ENCODE peak calls at places on chromosomes 7 and 10, in eight cellular contexts. X is CD8-positive, alpha-beta T cell; N is BE2C; J is IMR-90; M is thoracic aorta; H is fibroblast of lung; Y is H1; R is OCI-LY7. U is an unnamed sample. For H3K4me1, the result is how much of the 10 kb centered on the place peaks cover.

GRCh38 chr7:149783386-149784250 is 10.2 kb upstream of the ZNF467 start:
- DNase-seq in X (no peak), N (no peak), J (no peak), M (no peak), H (no peak), Y (no peak), R (no peak), U (no peak)

GRCh38 chr10:117432866-117433265 is 57.6 kb upstream of the PDZD8 start:
- DNase-seq in X (no peak), N (no peak), J (no peak), M (no peak), H (no peak), Y (no peak), R (no peak), U (no peak)

GRCh38 chr10:114284346-114285071 is 45.5 kb downstream of the VWA2 start:
- DNase-seq in X (no peak), N (no peak), J (no peak), M (no peak), H (no peak), Y (no peak), R (no peak), U (no peak)

GRCh38 chr10:43899224-43899959 is 250.7 kb upstream of the ZNF32 start:
- DNase-seq in X (no peak), N (peak), J (no peak), M (no peak), H (no peak), Y (no peak), R (no peak), U (no peak)

GRCh38 chr7:17144313-17144712 is 154.1 kb upstream of the AHR start:
- DNase-seq in X (peak), N (no peak), J (peak), M (no peak), H (no peak), Y (no peak), R (no peak), U (no peak)

GRCh38 chr10:76581685-76582084 is 1055.9 kb downstream of the KCNMA1 start:
- DNase-seq in X (no peak), N (no peak), J (no peak), M (no peak), H (no peak), Y (no peak), R (no peak), U (no peak)

GRCh38 chr10:119368581-119368980 is 161.2 kb downstream of the GRK5 start:
- DNase-seq in X (no peak), N (no peak), J (no peak), M (no peak), H (no peak), Y (no peak), R (no peak), U (no peak)

GRCh38 chr7:98870071-98870651 is 347 bp upstream of the TMEM130 start:
- DNase-seq in X (peak), N (peak), J (peak), M (peak), H (peak), Y (peak), R (peak), U (no peak)

GRCh38 chr7:33186187-33186586 is 56.8 kb downstream of the BBS9 start:
- DNase-seq in X (no peak), N (no peak), J (peak), M (no peak), H (peak), Y (no peak), R (no peak), U (no peak)

GRCh38 chr10:68792115-68792514 is 35.2 kb upstream of the STOX1 start:
- DNase-seq in X (no peak), N (no peak), J (peak), M (no peak), H (peak), Y (no peak), R (peak), U (no peak)

GRCh38 chr10:131921191-131921590 is 20.4 kb downstream of the PPP2R2D start:
- DNase-seq in X (no peak), N (no peak), J (no peak), M (no peak), H (no peak), Y (peak), R (no peak), U (no peak)

GRCh38 chr7:124322561-124322960 is 289.7 kb upstream of the TMEM229A start:
- DNase-seq in X (no peak), N (no peak), J (peak), M (no peak), H (no peak), Y (no peak), R (no peak), U (no peak)

GRCh38 chr10:118337356-118337755 is 4.8 kb downstream of the FAM204A start:
- DNase-seq in X (no peak), N (no peak), J (no peak), M (no peak), H (no peak), Y (no peak), R (no peak), U (no peak)

GRCh38 chr7:94394399-94395140 is at the start of gene COL1A2:
- DNase-seq in X (peak), N (no peak), J (peak), M (peak), H (peak), Y (no peak), R (no peak), U (no peak)

GRCh38 chr10:102555781-102556328 is 52.1 kb downstream of the SUFU start:
- DNase-seq in X (no peak), N (peak), J (peak), M (no peak), H (peak), Y (no peak), R (no peak), U (no peak)

GRCh38 chr7:90445633-90446032 is 23.8 kb upstream of the PTTG1IP2 start:
- DNase-seq in X (no peak), N (no peak), J (no peak), M (no peak), H (no peak), Y (no peak), R (no peak), U (no peak)

GRCh38 chr10:132836832-132837540 is 51.0 kb upstream of the NKX6-2 start:
- DNase-seq in X (peak), N (peak), J (peak), M (no peak), H (peak), Y (peak), R (peak), U (peak)

GRCh38 chr10:36766921-36767320 is 358.5 kb upstream of the ANKRD30A start:
- DNase-seq in X (no peak), N (no peak), J (no peak), M (no peak), H (no peak), Y (no peak), R (no peak), U (no peak)

GRCh38 chr7:104126411-104126841 is 81.4 kb downstream of the ORC5 start:
- DNase-seq in X (no peak), N (no peak), J (no peak), M (no peak), H (no peak), Y (no peak), R (no peak), U (no peak)

GRCh38 chr10:51377932-51378206 is 303.6 kb downstream of the PRKG1 start:
- DNase-seq in X (no peak), N (no peak), J (peak), M (no peak), H (no peak), Y (no peak), R (no peak), U (no peak)

GRCh38 chr10:87775766-87776165 is 42.3 kb downstream of the ATAD1 start:
- DNase-seq in X (no peak), N (no peak), J (peak), M (no peak), H (peak), Y (no peak), R (no peak), U (no peak)

GRCh38 chr7:111413796-111414195 is 148.5 kb downstream of the IMMP2L start:
- DNase-seq in X (no peak), N (no peak), J (no peak), M (no peak), H (no peak), Y (peak), R (no peak), U (no peak)

GRCh38 chr7:83465643-83466042 is 183.3 kb downstream of the SEMA3E start:
- DNase-seq in X (no peak), N (no peak), J (no peak), M (no peak), H (no peak), Y (no peak), R (no peak), U (no peak)

GRCh38 chr10:102919237-102919959 is 1.3 kb downstream of the CNNM2 start:
- DNase-seq in X (no peak), N (peak), J (peak), M (no peak), H (no peak), Y (no peak), R (no peak), U (no peak)

GRCh38 chr10:23432639-23433038 is 6.2 kb upstream of the OTUD1 start:
- DNase-seq in X (no peak), N (no peak), J (no peak), M (no peak), H (no peak), Y (no peak), R (no peak), U (no peak)

GRCh38 chr10:50635286-50635685 is 11.5 kb upstream of the SGMS1 start:
- DNase-seq in X (no peak), N (no peak), J (peak), M (no peak), H (peak), Y (no peak), R (no peak), U (no peak)

GRCh38 chr10:111072232-111072631 is 4.6 kb upstream of the ADRA2A start:
- DNase-seq in X (no peak), N (no peak), J (no peak), M (no peak), H (no peak), Y (no peak), R (no peak), U (peak)

GRCh38 chr7:33885290-33886005 is 19.9 kb upstream of the BMPER start:
- DNase-seq in X (no peak), N (no peak), J (peak), M (no peak), H (no peak), Y (no peak), R (no peak), U (no peak)

GRCh38 chr10:106360870-106361269 is 803.6 kb downstream of the SORCS1 start:
- DNase-seq in X (no peak), N (no peak), J (peak), M (no peak), H (peak), Y (no peak), R (no peak), U (no peak)

GRCh38 chr10:121597504-121598241 is 571 bp downstream of the FGFR2 start:
- DNase-seq in X (no peak), N (peak), J (no peak), M (no peak), H (no peak), Y (no peak), R (no peak), U (peak)

GRCh38 chr10:1308415-1308814 is 252.2 kb downstream of the WDR37 start:
- DNase-seq in X (no peak), N (no peak), J (no peak), M (no peak), H (no peak), Y (no peak), R (no peak), U (no peak)

GRCh38 chr10:5595095-5595494 is 70.3 kb downstream of the CALML3 start:
- DNase-seq in X (no peak), N (no peak), J (no peak), M (no peak), H (no peak), Y (no peak), R (no peak), U (no peak)

GRCh38 chr7:139362302-139362701 is 2.6 kb downstream of the LUC7L2 start:
- DNase-seq in X (no peak), N (no peak), J (peak), M (no peak), H (peak), Y (no peak), R (no peak), U (no peak)

GRCh38 chr10:47026301-47027107 is 115.3 kb downstream of the PTPN20 start:
- DNase-seq in X (no peak), N (peak), J (no peak), M (no peak), H (no peak), Y (no peak), R (no peak), U (no peak)

GRCh38 chr7:155986497-155987160 is 174.4 kb upstream of the SHH start:
- DNase-seq in X (no peak), N (no peak), J (no peak), M (no peak), H (no peak), Y (no peak), R (no peak), U (no peak)

GRCh38 chr10:42623929-42624328 is 14.4 kb downstream of the ZNF33B start:
- DNase-seq in X (no peak), N (no peak), J (no peak), M (no peak), H (no peak), Y (no peak), R (no peak), U (no peak)

GRCh38 chr7:95059842-95060313 is 152.5 kb downstream of the PPP1R9A start:
- DNase-seq in X (no peak), N (no peak), J (no peak), M (no peak), H (no peak), Y (no peak), R (no peak), U (no peak)

GRCh38 chr7:22672892-22673637 is 53.9 kb upstream of the IL6 start:
- DNase-seq in X (no peak), N (no peak), J (peak), M (no peak), H (no peak), Y (no peak), R (no peak), U (no peak)

GRCh38 chr7:22671177-22671879 is 55.7 kb upstream of the IL6 start:
- DNase-seq in X (no peak), N (no peak), J (peak), M (no peak), H (peak), Y (no peak), R (no peak), U (no peak)

GRCh38 chr7:22669692-22670421 is 57.1 kb upstream of the IL6 start:
- DNase-seq in X (no peak), N (no peak), J (no peak), M (no peak), H (peak), Y (no peak), R (no peak), U (no peak)

GRCh38 chr7:22668971-22669401 is 58.0 kb upstream of the IL6 start:
- DNase-seq in X (no peak), N (no peak), J (no peak), M (no peak), H (no peak), Y (peak), R (no peak), U (no peak)

DNA sequence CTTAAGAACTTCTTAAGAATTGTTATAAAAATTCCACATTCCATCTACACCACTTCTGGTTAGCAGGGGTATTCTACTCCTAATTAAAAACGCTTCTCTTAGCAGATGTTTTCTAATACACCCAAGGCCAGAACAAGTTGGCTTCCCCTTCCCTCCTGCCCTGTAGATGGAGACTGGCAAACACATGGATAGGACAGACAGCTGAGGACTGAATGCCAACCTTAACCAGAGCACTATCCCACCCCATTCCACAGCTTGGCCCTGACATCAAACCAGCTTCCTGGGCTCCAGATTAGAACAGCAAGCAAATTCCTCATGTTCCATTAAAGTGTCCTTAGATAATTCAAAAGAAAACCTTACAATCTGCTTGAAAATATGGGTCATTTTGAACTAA is 56.6 kb upstream of the IL6 start:
- DNase-seq in X (no peak), N (no peak), J (no peak), M (no peak), H (no peak), Y (no peak), R (no peak), U (no peak)
- H3K4me1 ChIP-seq in X (under half), N (under half), J (under half), M (under half), H (under half), Y (under half), R (under half), U (under half)

DNA sequence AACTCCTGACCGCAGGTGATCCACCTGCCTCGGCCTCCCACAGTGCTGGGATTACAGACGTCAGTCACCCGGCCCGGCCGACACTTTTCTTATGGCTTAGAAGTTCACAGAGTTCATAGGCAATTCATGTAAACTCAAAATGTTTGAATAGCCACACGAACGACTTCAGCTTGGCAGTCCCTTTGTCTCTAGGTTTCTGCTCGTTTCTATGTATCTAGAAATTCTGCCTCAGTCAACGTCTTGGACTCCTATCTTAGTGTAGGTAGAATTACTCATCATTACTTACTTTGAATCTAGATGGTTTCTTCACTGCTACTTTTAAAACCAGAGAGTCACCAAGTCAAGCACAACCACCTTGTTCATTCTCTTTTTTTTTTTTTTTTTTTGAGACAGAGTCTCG is 23.7 kb downstream of the ARL4A start:
- DNase-seq in X (no peak), N (no peak), J (no peak), M (no peak), H (no peak), Y (no peak), R (no peak), U (no peak)
- H3K4me1 ChIP-seq in X (under half), N (under half), J (under half), M (under half), H (under half), Y (under half), R (under half), U (under half)

GRCh38 chr10:11636761-11637166 is 25.3 kb upstream of the USP6NL start:
- DNase-seq in X (no peak), N (no peak), J (no peak), M (no peak), H (no peak), Y (no peak), R (no peak), U (no peak)

GRCh38 chr10:11631890-11632587 is 20.6 kb upstream of the USP6NL start:
- DNase-seq in X (no peak), N (no peak), J (no peak), M (no peak), H (no peak), Y (no peak), R (peak), U (no peak)

GRCh38 chr10:11626071-11626470 is 14.6 kb upstream of the USP6NL start:
- DNase-seq in X (no peak), N (no peak), J (no peak), M (no peak), H (no peak), Y (no peak), R (no peak), U (no peak)

GRCh38 chr10:11629731-11630130 is 18.3 kb upstream of the USP6NL start:
- DNase-seq in X (no peak), N (no peak), J (no peak), M (no peak), H (no peak), Y (no peak), R (no peak), U (no peak)

DNA sequence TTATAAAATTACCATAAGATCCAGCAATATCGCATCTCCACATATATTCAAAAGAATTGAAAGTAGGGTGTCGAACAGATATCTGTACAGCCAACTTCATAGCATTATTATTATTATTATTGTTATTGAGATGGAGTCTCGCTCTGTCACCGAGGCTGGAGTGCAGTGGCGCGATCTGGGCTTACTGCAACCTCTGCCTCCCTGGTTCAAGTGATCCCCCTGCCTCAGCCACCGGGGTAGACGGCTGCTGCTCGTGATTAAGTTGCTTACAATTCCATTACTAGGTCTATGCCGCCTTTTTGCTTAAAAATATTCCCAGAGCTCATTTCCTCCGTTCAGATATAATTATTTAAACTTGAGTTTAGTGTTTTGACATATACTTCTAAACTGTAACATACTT is 19.8 kb upstream of the USP6NL start:
- DNase-seq in X (no peak), N (no peak), J (no peak), M (no peak), H (no peak), Y (no peak), R (no peak), U (no peak)
- H3K4me1 ChIP-seq in X (under half), N (under half), J (under half), M (under half), H (under half), Y (under half), R (under half), U (under half)

GRCh38 chr10:71773221-71773971 is at the start of gene VSIR:
- DNase-seq in X (peak), N (peak), J (peak), M (peak), H (peak), Y (no peak), R (peak), U (peak)

GRCh38 chr10:71770789-71771188 is 2.5 kb downstream of the VSIR start:
- DNase-seq in X (no peak), N (no peak), J (no peak), M (no peak), H (no peak), Y (no peak), R (no peak), U (no peak)

GRCh38 chr10:71772832-71773220 is 494 bp downstream of the VSIR start:
- DNase-seq in X (no peak), N (no peak), J (no peak), M (no peak), H (no peak), Y (no peak), R (no peak), U (no peak)

GRCh38 chr10:71771204-71771603 is 2.1 kb downstream of the VSIR start:
- DNase-seq in X (no peak), N (no peak), J (no peak), M (no peak), H (no peak), Y (no peak), R (no peak), U (no peak)

DNA sequence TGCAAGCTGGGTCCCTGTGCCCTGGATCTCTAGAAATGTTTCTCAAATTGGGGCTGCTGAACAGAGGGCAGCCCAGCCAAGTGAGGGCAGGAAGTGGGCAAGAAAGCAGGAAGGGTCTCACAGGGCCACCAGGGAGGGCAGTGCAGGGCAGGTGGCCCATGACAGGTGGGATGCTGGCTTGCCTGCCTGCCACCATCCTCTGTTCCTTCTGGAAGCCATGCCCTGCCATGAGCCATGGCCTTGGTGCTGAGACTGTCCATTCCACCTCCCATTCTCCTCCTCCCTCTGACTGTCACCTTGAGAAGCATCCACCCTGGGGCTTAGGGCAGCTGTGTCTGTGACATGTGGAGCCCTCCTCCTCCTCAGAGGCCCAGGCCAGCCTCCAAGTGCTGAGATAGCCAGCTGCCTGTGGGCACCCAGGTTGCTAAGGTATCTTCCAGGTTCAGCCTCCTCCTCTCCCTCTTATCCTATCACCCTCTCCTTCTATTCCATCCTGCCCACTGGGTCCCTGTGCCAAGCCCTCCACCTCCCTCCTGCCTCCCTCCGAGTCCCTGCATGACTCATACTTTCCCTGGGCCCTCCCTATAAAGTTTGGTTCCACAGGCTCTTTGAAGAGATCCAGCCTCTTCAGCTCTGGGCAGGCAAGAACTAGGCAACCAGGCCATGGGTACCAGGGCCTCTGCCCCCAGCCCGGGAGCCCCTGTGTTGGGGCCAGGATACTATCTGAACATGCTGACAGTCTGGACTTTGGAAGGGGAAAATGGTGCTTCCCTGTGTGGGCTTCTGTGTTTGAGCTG is 1.3 kb downstream of the VSIR start:
- DNase-seq in X (peak), N (no peak), J (peak), M (peak), H (peak), Y (no peak), R (no peak), U (peak)
- H3K4me1 ChIP-seq in X (half or more), N (under half), J (under half), M (half or more), H (under half), Y (under half), R (half or more), U (under half)